ENCODE peak calls at places on chromosomes 7 and 10, in four cellular contexts. T is fibroblast of lung, G is GM20000, H is cardiac fibroblast. M is an unnamed sample.

GRCh38 chr7:38069052-38069451 is 109.0 kb upstream of the STARD3NL start:
- DNase-seq in T (no peak), G (no peak), H (no peak), M (no peak)

GRCh38 chr7:106073701-106074100 is 38.4 kb downstream of the SYPL1 start:
- DNase-seq in T (no peak), G (no peak), H (no peak), M (no peak)

GRCh38 chr10:93074137-93074596 is 474 bp downstream of the CYP26A1 start:
- DNase-seq in T (no peak), G (no peak), H (no peak), M (peak)

GRCh38 chr7:116598278-116598677 is 73.4 kb downstream of the CAV1 start:
- DNase-seq in T (no peak), G (no peak), H (peak), M (no peak)

GRCh38 chr10:74208081-74208480 is 57.1 kb downstream of the ADK start:
- DNase-seq in T (no peak), G (no peak), H (no peak), M (no peak)

GRCh38 chr10:10730644-10731043 is 287.0 kb upstream of the CELF2 start:
- DNase-seq in T (no peak), G (no peak), H (no peak), M (no peak)

GRCh38 chr10:31315453-31315852 is 3.6 kb upstream of the ZEB1 start:
- DNase-seq in T (peak), G (no peak), H (peak), M (no peak)

GRCh38 chr10:103226011-103226410 is 19.7 kb upstream of the RPEL1 start:
- DNase-seq in T (no peak), G (no peak), H (peak), M (no peak)

GRCh38 chr10:88395677-88396076 is 187.4 kb downstream of the RNLS start:
- DNase-seq in T (peak), G (no peak), H (peak), M (no peak)

GRCh38 chr7:148700693-148701092 is 2.0 kb downstream of the CUL1 start:
- DNase-seq in T (peak), G (no peak), H (peak), M (no peak)

GRCh38 chr10:132229834-132230556 is 43.2 kb downstream of the DPYSL4 start:
- DNase-seq in T (peak), G (peak), H (no peak), M (peak)

GRCh38 chr7:4882169-4882741 is 1.3 kb downstream of the RADIL start:
- DNase-seq in T (peak), G (no peak), H (peak), M (no peak)

GRCh38 chr7:45940939-45941338 is 19.9 kb upstream of the IGFBP3 start:
- DNase-seq in T (no peak), G (no peak), H (no peak), M (no peak)

GRCh38 chr7:45937301-45937700 is 16.2 kb upstream of the IGFBP3 start:
- DNase-seq in T (no peak), G (no peak), H (no peak), M (no peak)

GRCh38 chr7:45939574-45939973 is 18.5 kb upstream of the IGFBP3 start:
- DNase-seq in T (no peak), G (no peak), H (no peak), M (no peak)

GRCh38 chr7:45937862-45938261 is 16.8 kb upstream of the IGFBP3 start:
- DNase-seq in T (no peak), G (no peak), H (no peak), M (no peak)

DNA sequence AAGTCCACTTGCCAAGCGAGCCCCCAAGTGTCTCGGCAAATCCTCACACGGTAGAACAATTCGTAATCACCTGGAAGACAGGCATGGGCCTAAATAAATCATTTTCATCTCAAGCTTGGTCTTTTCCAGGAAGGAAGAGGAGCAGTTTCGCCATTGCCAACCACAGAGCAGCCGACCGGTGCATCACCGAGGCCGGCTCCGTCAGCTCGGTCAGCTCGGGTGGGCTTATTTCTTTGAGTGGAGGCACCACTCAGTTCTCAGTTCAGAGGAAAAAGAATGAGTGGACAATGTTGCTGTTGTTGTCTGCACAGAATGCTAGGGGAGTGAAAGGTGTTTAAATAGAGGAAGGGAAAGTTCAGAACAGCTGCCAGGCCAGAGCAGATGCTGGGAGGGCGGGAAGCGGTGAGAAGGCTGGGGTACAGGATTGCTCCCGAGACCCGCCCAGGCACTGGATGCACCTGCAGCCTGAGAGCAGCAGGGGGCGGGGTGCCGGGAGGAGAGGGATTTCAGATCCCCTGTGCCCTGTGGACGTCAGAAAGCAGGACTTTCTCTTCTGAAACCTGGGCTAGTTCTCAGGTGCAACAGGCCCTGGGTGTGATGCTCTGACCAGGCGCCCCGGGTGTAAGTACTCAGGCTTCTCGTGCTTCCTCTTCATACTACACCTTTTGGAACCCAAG is 17.7 kb upstream of the IGFBP3 start:
- DNase-seq in T (no peak), G (no peak), H (no peak), M (no peak)
- TF ChIP-seq CTCF in T (no peak), G (no peak), H (peak), M (no peak)

GRCh38 chr7:141668853-141669252 is 33.1 kb downstream of the DENND11 start:
- DNase-seq in T (no peak), G (no peak), H (no peak), M (no peak)

GRCh38 chr7:141664450-141664849 is 37.5 kb downstream of the DENND11 start:
- DNase-seq in T (no peak), G (no peak), H (no peak), M (no peak)

GRCh38 chr7:141665208-141666035 is 36.5 kb downstream of the DENND11 start:
- DNase-seq in T (no peak), G (no peak), H (no peak), M (no peak)

GRCh38 chr7:141663081-141663510 is 38.9 kb downstream of the DENND11 start:
- DNase-seq in T (no peak), G (no peak), H (peak), M (no peak)

DNA sequence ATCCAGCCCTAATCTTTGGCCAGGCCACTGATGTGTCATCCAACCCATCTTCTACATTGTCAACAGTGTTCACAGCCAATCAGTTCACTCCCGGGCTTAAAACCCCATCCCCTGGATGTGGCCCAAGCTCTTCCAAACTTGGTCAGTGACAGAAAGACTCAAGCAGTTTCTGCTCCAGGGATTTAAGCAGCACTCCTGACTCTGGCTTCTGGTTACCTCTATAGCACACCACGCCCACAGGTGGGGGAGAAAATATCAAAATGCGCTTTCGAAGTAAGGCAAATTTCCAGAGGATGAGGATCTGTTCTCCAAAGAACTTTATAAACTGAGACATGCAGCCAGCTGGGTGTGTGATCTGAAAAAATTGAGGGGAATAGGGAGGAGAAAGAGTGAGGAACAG is 35.9 kb downstream of the DENND11 start:
- DNase-seq in T (no peak), G (no peak), H (no peak), M (no peak)
- TF ChIP-seq CTCF in T (no peak), G (no peak), H (no peak), M (no peak)

GRCh38 chr10:58456180-58456579 is 56.5 kb upstream of the BICC1 start:
- DNase-seq in T (no peak), G (no peak), H (no peak), M (no peak)

GRCh38 chr10:58457761-58458616 is 54.7 kb upstream of the BICC1 start:
- DNase-seq in T (peak), G (no peak), H (peak), M (no peak)

GRCh38 chr10:58448121-58448935 is 63.1 kb downstream of the TFAM start:
- DNase-seq in T (no peak), G (no peak), H (no peak), M (no peak)

GRCh38 chr10:58451490-58451889 is 61.2 kb upstream of the BICC1 start:
- DNase-seq in T (no peak), G (no peak), H (no peak), M (no peak)

DNA sequence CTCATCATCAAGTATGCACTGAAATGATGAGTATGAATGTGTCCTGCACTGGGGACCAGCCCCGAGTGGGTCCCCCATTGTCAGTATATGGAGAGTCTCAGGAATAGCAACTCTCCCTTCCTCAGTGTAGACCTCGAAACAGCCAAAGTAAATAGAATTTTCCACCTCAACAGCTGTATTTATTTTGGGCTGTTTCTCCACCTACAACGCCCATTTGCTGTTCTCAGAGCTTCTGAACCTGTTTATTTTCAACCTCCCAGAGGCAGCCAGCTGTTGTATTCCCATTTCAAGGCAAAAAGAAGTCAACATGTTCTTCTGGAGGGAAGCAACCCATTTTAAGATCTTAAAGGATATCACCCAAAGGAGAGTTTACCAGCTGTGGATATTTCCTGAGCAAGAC is 59.6 kb upstream of the BICC1 start:
- DNase-seq in T (no peak), G (no peak), H (no peak), M (no peak)
- TF ChIP-seq CTCF in T (no peak), G (no peak), H (no peak), M (no peak)

DNA sequence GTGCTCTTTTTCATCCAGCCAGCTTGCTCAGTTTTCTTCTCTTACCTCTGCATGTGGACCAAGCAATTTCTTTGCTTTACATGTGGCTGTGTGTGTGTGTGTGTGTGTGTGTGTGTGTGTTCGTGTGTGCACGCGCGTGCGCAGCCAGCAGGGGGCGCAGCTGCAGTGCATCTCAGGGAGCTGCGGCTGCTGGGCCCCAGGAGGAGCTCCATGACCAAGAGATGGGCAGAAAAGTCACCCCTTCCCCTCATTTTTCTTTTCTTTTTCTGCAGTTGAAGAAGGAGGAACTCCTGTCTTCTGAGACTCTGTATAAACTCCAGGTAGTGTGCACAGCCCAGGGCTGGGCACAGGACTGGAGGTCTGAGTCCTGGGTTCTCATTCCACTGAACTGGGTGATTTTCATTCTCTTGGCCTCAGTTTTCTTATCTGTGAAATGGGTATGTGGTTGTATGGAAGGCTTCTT is 41.8 kb downstream of the BLNK start:
- DNase-seq in T (peak), G (peak), H (peak), M (peak)
- TF ChIP-seq CTCF in T (peak), G (peak), H (peak), M (peak)

DNA sequence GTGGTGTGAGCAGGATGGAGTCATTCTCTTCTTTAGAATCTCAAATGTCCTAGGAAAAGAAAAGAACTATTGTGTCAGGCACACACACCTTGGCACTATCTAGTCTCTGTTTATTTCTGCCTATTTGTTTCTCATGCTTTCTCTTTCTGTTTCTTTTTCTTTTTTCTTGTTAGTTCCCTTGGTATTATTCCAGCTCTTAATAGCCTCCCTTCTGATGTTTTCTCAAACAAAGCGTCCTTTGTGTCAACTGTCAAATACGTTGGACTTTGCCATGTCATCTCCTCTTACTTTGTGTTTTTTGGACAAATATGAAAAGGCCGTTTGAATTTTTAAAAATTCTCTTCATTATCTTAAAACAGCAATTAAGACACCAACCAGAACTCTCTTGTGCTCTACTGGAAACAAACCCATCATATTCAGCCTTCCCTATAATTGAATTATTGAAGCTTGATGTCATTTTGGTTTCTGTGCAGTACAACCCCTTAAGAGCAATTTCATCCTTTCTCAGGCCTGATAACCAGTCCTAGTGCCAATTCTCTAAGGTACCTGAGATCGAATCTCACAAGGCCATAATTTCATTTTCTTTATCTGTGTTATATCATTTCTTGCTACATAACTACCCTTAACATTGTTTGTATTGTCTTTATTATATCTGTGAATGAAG is 497.8 kb upstream of the NRP1 start:
- DNase-seq in T (no peak), G (no peak), H (no peak), M (no peak)
- TF ChIP-seq CTCF in T (no peak), G (no peak), H (no peak), M (no peak)

GRCh38 chr7:33128990-33129805 is at the start of gene BBS9:
- DNase-seq in T (peak), G (peak), H (peak), M (peak)
- TF ChIP-seq CTCF in T (no peak), G (no peak), H (no peak), M (no peak)